ENCODE peak calls at places on chromosomes 5 and 9, in six cellular contexts. J, I, P, K, L and T are unnamed samples.

GRCh38 chr5:112479418-112479817 is 60.3 kb upstream of the EPB41L4A start:
- DNase-seq in K (no peak), P (no peak), J (no peak), I (no peak), L (no peak), T (peak; percentile 87)

GRCh38 chr5:127028822-127029457 is 1.4 kb downstream of the MARCHF3 start:
- DNase-seq in I (no peak), P (no peak), J (peak; percentile 68), L (no peak), K (no peak), T (no peak)

GRCh38 chr5:58016892-58017291 is 443.0 kb downstream of the PLK2 start:
- DNase-seq in I (no peak), P (no peak), J (no peak), L (no peak), K (no peak), T (no peak)

GRCh38 chr5:67897431-67897830 is 318.1 kb upstream of the PIK3R1 start:
- DNase-seq in L (no peak), J (no peak), I (no peak), P (no peak), K (no peak), T (no peak)

GRCh38 chr5:120446896-120447295 is 17.2 kb upstream of the PRR16 start:
- DNase-seq in I (no peak), P (no peak), K (no peak), J (no peak), L (no peak), T (no peak)

GRCh38 chr5:178640331-178641045 is 13.6 kb upstream of the CLK4 start:
- DNase-seq in P (no peak), J (no peak), I (no peak), K (no peak), L (no peak), T (no peak)

GRCh38 chr9:90442738-90443137 is 199.9 kb downstream of the DIRAS2 start:
- DNase-seq in J (no peak), L (no peak), P (no peak), I (no peak), K (no peak), T (no peak)

GRCh38 chr5:88606173-88606572 is 276.8 kb downstream of the MEF2C start:
- DNase-seq in P (no peak), J (no peak), K (no peak), I (no peak), L (no peak), T (no peak)

GRCh38 chr5:89988998-89989690 is 420.4 kb downstream of the CETN3 start:
- DNase-seq in L (no peak), P (no peak), I (no peak), J (no peak), K (no peak), T (no peak)

GRCh38 chr9:132946216-132946615 is 1.8 kb upstream of the TSC1 start:
- DNase-seq in J (no peak), I (no peak), L (no peak), K (no peak), P (no peak), T (no peak)

GRCh38 chr9:3735251-3735650 is 209.4 kb upstream of the RFX3 start:
- DNase-seq in P (no peak), I (no peak), J (no peak), K (no peak), L (no peak), T (no peak)

GRCh38 chr9:114655689-114656088 is 1.9 kb downstream of the TEX53 start:
- DNase-seq in P (no peak), J (no peak), L (no peak), K (no peak), I (no peak), T (no peak)
- TF ChIP-seq JUND in P (no peak), J (no peak), L (no peak), K (no peak), I (no peak), T (no peak)

GRCh38 chr5:138789771-138790242 is 36.6 kb downstream of the CTNNA1 start:
- DNase-seq in I (peak; percentile 43), J (peak; percentile 52), K (peak; percentile 37), P (no peak), L (no peak), T (no peak)
- TF ChIP-seq JUND in I (no peak), J (no peak), K (no peak), P (no peak), L (no peak), T (no peak)

DNA sequence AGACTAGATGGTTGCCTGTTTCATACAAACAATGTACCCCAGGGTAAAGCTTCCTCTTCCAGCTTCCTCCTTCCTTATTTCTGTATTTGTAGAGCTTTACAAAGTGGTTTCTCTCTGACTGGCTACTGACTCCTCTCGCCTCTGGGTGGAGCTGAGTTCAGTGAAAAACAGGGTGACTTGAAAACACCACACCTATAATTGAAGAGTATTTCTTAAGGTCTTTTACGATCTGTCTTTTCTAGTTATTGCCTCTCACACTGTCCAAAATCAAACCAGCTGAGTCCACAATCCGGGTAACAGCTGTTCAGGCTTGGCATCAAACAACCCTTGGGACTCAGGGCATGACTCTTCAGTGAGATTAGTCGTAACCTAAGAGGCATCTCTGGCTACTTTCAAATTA is 200.4 kb downstream of the ARRDC3 start:
- DNase-seq in I (no peak), L (no peak), K (no peak), P (peak; percentile 43), J (no peak), T (peak; percentile 59)
- TF ChIP-seq JUND in I (no peak), L (no peak), K (no peak), P (no peak), J (no peak), T (no peak)

GRCh38 chr9:12289711-12290110 is 403.5 kb upstream of the TYRP1 start:
- DNase-seq in L (no peak), I (no peak), J (no peak), K (no peak), P (no peak), T (no peak)

DNA sequence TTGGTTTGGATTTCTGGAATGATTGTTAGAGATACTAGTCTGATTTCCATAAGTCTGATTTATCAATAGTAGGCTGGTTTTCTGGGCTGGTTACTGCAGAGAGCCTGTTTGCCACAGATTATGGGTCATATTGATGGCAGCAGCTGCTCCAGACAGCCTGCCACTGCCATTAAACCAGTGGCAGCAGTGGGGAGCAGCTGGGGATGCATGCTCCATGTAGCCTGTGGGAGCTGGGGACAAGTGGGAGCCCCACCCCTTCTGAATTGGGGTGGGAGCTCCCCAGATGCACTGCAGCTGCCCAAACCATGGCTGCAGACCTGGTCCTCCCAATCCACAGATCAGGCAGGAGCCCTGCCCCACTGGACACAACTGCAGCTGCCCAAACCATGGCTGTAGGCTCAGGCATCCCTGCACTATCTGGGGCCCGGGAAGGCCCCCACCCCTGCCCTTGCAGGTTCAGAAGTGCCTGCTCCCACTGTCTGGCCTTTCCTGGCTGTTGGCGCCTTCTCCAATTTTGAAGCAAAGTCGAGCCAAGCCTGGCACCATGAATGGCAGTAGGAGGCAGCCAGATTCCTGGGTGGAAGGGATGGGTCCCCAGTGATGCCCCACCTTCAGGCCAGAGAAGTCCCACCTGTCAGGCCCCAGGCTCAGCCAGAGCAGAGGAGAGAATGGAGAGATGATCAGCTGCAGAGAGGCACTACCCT is 402.9 kb upstream of the TYRP1 start:
- DNase-seq in K (no peak), J (no peak), I (no peak), L (no peak), P (no peak), T (no peak)
- TF ChIP-seq JUND in K (no peak), J (no peak), I (no peak), L (no peak), P (no peak), T (no peak)

GRCh38 chr5:15526413-15526812 is 26.4 kb downstream of the FBXL7 start:
- DNase-seq in I (no peak), J (no peak), P (no peak), K (no peak), L (no peak), T (no peak)

GRCh38 chr5:15522141-15522540 is 22.2 kb downstream of the FBXL7 start:
- DNase-seq in J (no peak), L (no peak), I (no peak), K (no peak), P (no peak), T (no peak)

GRCh38 chr5:15528476-15528875 is 28.5 kb downstream of the FBXL7 start:
- DNase-seq in L (no peak), J (no peak), K (no peak), P (no peak), I (no peak), T (no peak)

GRCh38 chr5:15524712-15525111 is 24.7 kb downstream of the FBXL7 start:
- DNase-seq in K (no peak), J (no peak), I (no peak), L (no peak), P (no peak), T (no peak)

DNA sequence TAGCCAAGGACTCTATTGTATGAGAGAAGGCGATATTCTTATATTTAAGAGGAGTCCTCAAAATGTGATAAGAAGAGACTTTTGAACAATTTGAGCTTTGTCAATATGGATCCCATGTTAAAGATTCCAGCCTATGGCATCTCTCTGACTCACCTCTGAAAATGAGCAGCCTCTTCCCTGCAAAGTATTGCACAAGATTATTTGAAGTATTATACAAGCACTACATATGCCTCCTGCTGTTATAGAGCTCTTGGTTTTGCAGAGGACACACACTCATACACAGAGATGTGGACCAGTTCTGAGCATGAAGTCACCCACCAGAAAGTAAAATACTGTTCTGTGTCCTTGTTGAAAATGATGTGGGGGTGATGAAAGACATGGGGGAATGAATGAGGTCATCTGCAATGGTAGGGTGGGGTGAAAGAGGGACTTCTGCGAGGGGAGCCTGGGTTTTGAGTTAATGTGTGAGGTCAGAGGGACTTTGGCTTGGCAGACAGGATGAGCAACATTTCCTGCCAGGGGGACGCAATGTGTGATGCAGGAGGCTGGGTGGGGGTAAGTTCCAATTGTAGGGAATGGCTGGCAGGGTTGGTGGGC is 25.8 kb downstream of the FBXL7 start:
- DNase-seq in J (no peak), K (no peak), L (no peak), P (no peak), I (no peak), T (no peak)
- TF ChIP-seq JUND in J (no peak), K (no peak), L (no peak), P (no peak), I (no peak), T (no peak)

GRCh38 chr9:96441798-96442445 is 8.0 kb upstream of the HABP4 start:
- DNase-seq in I (peak; percentile 30), K (no peak), P (no peak), J (peak; percentile 68), L (no peak), T (peak; percentile 75)
- TF ChIP-seq JUND in I (no peak), K (no peak), P (no peak), J (no peak), L (no peak), T (no peak)